ENCODE peak calls at places on chromosomes 12 and 14, in four cellular contexts. F is GM12878, Y is HepG2, C is K562. V is an unnamed sample.

GRCh38 chr12:8052679-8053078 is 13.5 kb downstream of the C3AR1 start:
- DNase-seq in F (no peak), Y (no peak), C (no peak), V (no peak)

GRCh38 chr12:22543246-22544037 is 900 bp downstream of the C2CD5 start:
- DNase-seq in F (peak), Y (peak), C (peak), V (peak)

GRCh38 chr12:128853321-128854197 is at the start of gene GLT1D1:
- DNase-seq in F (no peak), Y (no peak), C (no peak), V (no peak)

GRCh38 chr12:92021665-92022033 is 124.0 kb downstream of the BTG1 start:
- DNase-seq in F (no peak), Y (no peak), C (no peak), V (peak)

GRCh38 chr12:49789992-49790391 is 38.2 kb downstream of the NCKAP5L start:
- DNase-seq in F (no peak), Y (peak), C (peak), V (no peak)

GRCh38 chr14:100622708-100623485 is 35.7 kb upstream of the BEGAIN start:
- DNase-seq in F (no peak), Y (no peak), C (no peak), V (no peak)

GRCh38 chr12:104957388-104958008 is 592 bp downstream of the SLC41A2 start:
- DNase-seq in F (no peak), Y (no peak), C (no peak), V (peak)

GRCh38 chr12:21585485-21585884 is 19.2 kb downstream of the GYS2 start:
- DNase-seq in F (no peak), Y (no peak), C (no peak), V (no peak)

GRCh38 chr12:122893208-122894151 is 2.4 kb downstream of the VPS37B start:
- DNase-seq in F (no peak), Y (no peak), C (no peak), V (no peak)

GRCh38 chr14:52279405-52279804 is 11.9 kb downstream of the PTGDR start:
- DNase-seq in F (no peak), Y (no peak), C (no peak), V (no peak)

GRCh38 chr12:79934309-79935020 is 432 bp downstream of the PPP1R12A start:
- DNase-seq in F (no peak), Y (peak), C (peak), V (peak)

GRCh38 chr12:67655829-67656614 is 7.5 kb downstream of the DYRK2 start:
- DNase-seq in F (no peak), Y (no peak), C (no peak), V (no peak)

GRCh38 chr14:76576047-76576741 is 185.1 kb upstream of the VASH1 start:
- DNase-seq in F (no peak), Y (no peak), C (no peak), V (no peak)

GRCh38 chr14:78530078-78530477 is 359.9 kb downstream of the NRXN3 start:
- DNase-seq in F (no peak), Y (no peak), C (peak), V (peak)

GRCh38 chr14:72774894-72775620 is 118.8 kb downstream of the DPF3 start:
- DNase-seq in F (no peak), Y (no peak), C (no peak), V (no peak)

GRCh38 chr14:83923836-83924235 is 1606.1 kb upstream of the FLRT2 start:
- DNase-seq in F (no peak), Y (no peak), C (no peak), V (no peak)

GRCh38 chr12:11743333-11743732 is 93.9 kb downstream of the ETV6 start:
- DNase-seq in F (no peak), Y (no peak), C (no peak), V (no peak)

GRCh38 chr14:53943751-53944083 is 12.9 kb downstream of the BMP4 start:
- DNase-seq in F (no peak), Y (no peak), C (no peak), V (no peak)

GRCh38 chr12:12999276-12999958 is 648 bp downstream of the HEBP1 start:
- DNase-seq in F (no peak), Y (peak), C (no peak), V (no peak)

GRCh38 chr12:90978117-90978770 is 23.3 kb upstream of the CCER1 start:
- DNase-seq in F (peak), Y (peak), C (peak), V (peak)

GRCh38 chr12:82842480-82842879 is 155.8 kb downstream of the TMTC2 start:
- DNase-seq in F (no peak), Y (no peak), C (no peak), V (no peak)

GRCh38 chr14:101960225-101960624 is 4.1 kb upstream of the DYNC1H1 start:
- DNase-seq in F (no peak), Y (peak), C (peak), V (peak)

GRCh38 chr14:76086636-76087035 is 65.1 kb upstream of the GPATCH2L start:
- DNase-seq in F (no peak), Y (no peak), C (no peak), V (no peak)

GRCh38 chr12:21938879-21939278 is 2.3 kb downstream of the ABCC9 start:
- DNase-seq in F (no peak), Y (no peak), C (no peak), V (no peak)

GRCh38 chr14:66046035-66046434 is 440.1 kb upstream of the CCDC196 start:
- DNase-seq in F (no peak), Y (no peak), C (no peak), V (no peak)

GRCh38 chr12:47773062-47773857 is at the start of gene SLC48A1:
- DNase-seq in F (no peak), Y (peak), C (peak), V (peak)

GRCh38 chr14:66501592-66501991 is 6.4 kb upstream of the GPHN start:
- DNase-seq in F (no peak), Y (no peak), C (no peak), V (no peak)

GRCh38 chr12:18576104-18576622 is 161.6 kb downstream of the PLCZ1 start:
- DNase-seq in F (no peak), Y (no peak), C (no peak), V (no peak)

GRCh38 chr12:13173012-13173441 is 23.5 kb upstream of the EMP1 start:
- DNase-seq in F (no peak), Y (no peak), C (no peak), V (no peak)

GRCh38 chr12:110896559-110896958 is 23.8 kb downstream of the MYL2 start:
- DNase-seq in F (no peak), Y (no peak), C (no peak), V (no peak)

GRCh38 chr12:122421263-122421814 is 1.1 kb downstream of the CLIP1 start:
- DNase-seq in F (no peak), Y (peak), C (peak), V (peak)

GRCh38 chr14:65972891-65973290 is 513.3 kb upstream of the CCDC196 start:
- DNase-seq in F (no peak), Y (no peak), C (no peak), V (no peak)

GRCh38 chr14:78324353-78324752 is 154.2 kb downstream of the NRXN3 start:
- DNase-seq in F (no peak), Y (no peak), C (no peak), V (no peak)

GRCh38 chr14:69664190-69664742 is 52.9 kb downstream of the SUSD6 start:
- DNase-seq in F (no peak), Y (no peak), C (no peak), V (no peak)

DNA sequence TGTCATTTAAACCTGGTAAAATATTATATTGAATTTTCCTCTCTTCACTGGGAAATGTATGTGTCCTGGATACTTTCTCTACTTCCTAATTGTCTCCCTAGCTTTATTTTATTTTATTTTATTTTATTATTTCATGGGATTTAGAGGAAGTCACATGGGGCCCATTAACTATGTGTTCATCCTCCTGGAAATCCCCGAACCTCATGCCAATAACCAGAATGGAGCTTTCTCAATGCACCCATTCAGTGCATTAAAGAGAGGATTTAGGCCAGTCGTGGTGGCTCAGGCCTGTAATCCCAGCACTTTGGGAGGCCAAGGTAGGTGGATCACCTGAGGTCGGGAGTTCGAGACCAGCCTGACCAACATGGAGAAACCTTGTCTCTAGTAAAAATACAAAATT is 1.3 kb upstream of the RPGRIP1 start:
- DNase-seq in F (no peak), Y (no peak), C (no peak), V (no peak)
- TF ChIP-seq BHLHE40 in F (no peak), Y (no peak), C (no peak), V (no peak)

DNA sequence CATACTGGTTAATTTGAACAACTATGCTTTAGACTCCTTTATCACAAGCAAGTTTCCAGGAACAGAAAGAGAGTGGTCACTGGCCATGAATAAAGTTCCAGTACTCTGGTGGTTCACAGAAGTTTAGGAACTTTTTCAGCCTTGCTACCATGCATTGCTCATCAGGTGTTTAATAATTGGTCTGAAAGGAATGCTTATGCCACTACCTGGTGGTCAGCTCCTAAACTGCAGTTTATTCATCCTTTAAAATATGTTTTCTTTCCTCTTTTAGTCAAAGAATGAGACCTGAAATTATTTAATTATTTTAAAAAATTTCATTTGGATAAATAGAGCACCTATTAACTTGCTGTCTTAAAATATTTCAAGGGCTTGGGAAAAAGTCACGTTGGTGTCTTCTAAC is 260.1 kb upstream of the OR4E1 start:
- DNase-seq in F (no peak), Y (no peak), C (no peak), V (no peak)
- TF ChIP-seq FOXM1 in F (no peak), Y (no peak), C (no peak), V (no peak)

GRCh38 chr14:50432131-50432530 is 35.5 kb upstream of the CDKL1 start:
- DNase-seq in F (no peak), Y (no peak), C (no peak), V (no peak)

DNA sequence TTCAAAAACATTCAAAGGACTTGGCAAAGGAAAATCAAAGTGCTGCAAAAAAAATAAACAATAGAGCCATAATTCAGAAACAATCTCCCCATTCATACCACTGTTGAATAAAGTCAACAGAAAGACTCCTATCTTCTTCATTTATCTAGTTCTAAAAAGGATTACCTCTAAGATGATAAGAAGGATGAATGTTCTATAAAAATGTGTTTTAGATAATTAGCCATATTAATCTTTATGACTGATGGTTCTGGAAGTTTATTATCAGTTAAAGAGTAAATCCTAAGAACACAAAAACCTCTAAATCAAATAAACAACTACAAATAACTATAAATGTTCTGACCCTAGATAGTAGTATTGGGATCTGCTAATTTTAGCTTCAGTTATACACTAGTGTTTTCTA is 37.8 kb upstream of the CDKL1 start:
- DNase-seq in F (no peak), Y (peak), C (no peak), V (no peak)
- TF ChIP-seq BHLHE40 in F (no peak), Y (no peak), C (no peak), V (no peak)

DNA sequence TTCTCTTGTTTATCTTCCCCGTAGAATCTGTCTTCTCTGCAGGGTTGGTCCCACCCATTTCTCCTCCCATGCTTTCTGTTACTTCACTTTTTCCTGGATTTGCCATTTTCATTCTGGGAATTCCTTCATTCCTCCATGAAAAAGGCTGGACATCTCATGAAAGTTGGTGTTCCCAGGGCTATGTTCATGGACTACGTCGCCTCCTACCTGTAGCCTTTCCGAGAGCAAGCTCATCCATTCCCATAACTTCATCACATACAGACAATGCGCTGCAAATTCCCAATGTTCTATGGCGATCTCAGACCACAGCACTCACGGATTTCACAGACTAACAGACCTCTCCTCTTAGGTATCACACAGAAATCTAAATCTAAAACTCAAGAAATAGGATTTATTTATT is 217.1 kb downstream of the EXOC5 start:
- DNase-seq in F (no peak), Y (no peak), C (no peak), V (no peak)
- TF ChIP-seq FOXM1 in F (no peak), Y (no peak), C (no peak), V (no peak)

DNA sequence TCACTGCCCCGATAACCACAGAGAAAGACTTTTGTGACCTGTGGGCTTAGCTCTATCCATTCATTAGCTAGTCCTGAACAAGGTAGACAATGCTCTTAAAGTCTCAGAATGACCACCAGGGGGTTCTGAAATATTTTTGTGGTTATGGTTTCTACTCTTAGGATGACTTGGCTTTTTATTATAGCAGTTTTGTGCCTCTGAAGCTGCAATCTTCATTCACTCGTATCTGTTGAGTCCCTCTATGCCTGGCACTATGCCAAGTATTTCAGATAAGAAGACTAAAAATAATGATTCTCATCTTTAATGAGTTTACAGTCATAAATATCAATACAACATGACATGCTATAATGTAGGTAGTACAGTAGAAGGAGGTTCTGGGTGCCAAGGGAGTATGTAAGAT is 130.8 kb upstream of the TRHDE start:
- DNase-seq in F (peak), Y (peak), C (peak), V (peak)
- TF ChIP-seq BHLHE40 in F (peak), Y (no peak), C (no peak), V (no peak)

GRCh38 chr14:29743566-29743965 is 184.1 kb downstream of the PRKD1 start:
- DNase-seq in F (no peak), Y (no peak), C (no peak), V (no peak)

GRCh38 chr14:29754134-29754533 is 173.5 kb downstream of the PRKD1 start:
- DNase-seq in F (no peak), Y (no peak), C (no peak), V (no peak)

GRCh38 chr14:29752221-29752923 is 175.3 kb downstream of the PRKD1 start:
- DNase-seq in F (no peak), Y (no peak), C (no peak), V (peak)

GRCh38 chr14:29745863-29746262 is 181.8 kb downstream of the PRKD1 start:
- DNase-seq in F (no peak), Y (no peak), C (no peak), V (no peak)

DNA sequence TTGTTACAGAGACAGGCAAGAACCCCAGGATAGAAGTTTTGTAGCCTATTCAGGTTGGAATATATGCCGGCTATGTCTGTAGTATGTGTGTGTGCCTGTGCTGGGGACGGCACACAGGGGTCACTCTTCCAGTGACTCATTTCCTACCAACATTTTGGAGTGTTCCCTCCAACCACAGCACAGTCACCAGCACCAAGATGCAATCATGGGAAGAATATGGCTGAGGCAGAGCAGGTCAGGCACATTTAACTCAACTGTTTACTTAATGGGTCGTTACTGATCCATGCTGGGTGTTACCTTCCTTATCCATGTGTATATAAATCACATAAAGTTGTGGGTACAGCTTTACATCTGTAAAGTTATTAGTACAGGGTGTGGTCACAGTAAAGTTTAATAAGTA is 178.3 kb downstream of the PRKD1 start:
- DNase-seq in F (no peak), Y (no peak), C (no peak), V (peak)
- TF ChIP-seq FOXM1 in F (no peak), Y (no peak), C (no peak), V (no peak)

GRCh38 chr12:109462868-109463692 is 14.0 kb downstream of the KCTD10 start:
- DNase-seq in F (no peak), Y (peak), C (no peak), V (no peak)

GRCh38 chr12:109460538-109460937 is 16.6 kb downstream of the KCTD10 start:
- DNase-seq in F (no peak), Y (no peak), C (peak), V (no peak)

GRCh38 chr12:109461049-109461845 is 15.9 kb downstream of the KCTD10 start:
- DNase-seq in F (no peak), Y (peak), C (peak), V (no peak)

GRCh38 chr12:109463776-109464175 is 13.3 kb downstream of the KCTD10 start:
- DNase-seq in F (no peak), Y (no peak), C (no peak), V (no peak)

GRCh38 chr12:109461846-109462766 is 15.0 kb downstream of the KCTD10 start:
- DNase-seq in F (no peak), Y (peak), C (peak), V (no peak)
- TF ChIP-seq BHLHE40 in F (no peak), Y (no peak), C (no peak), V (no peak)

GRCh38 chr14:30332374-30332773 is 226.6 kb upstream of the G2E3 start:
- DNase-seq in F (no peak), Y (no peak), C (no peak), V (no peak)

GRCh38 chr14:30333934-30334333 is 225.0 kb upstream of the G2E3 start:
- DNase-seq in F (no peak), Y (no peak), C (no peak), V (no peak)

GRCh38 chr14:30331030-30331429 is 227.9 kb upstream of the G2E3 start:
- DNase-seq in F (no peak), Y (no peak), C (no peak), V (no peak)

DNA sequence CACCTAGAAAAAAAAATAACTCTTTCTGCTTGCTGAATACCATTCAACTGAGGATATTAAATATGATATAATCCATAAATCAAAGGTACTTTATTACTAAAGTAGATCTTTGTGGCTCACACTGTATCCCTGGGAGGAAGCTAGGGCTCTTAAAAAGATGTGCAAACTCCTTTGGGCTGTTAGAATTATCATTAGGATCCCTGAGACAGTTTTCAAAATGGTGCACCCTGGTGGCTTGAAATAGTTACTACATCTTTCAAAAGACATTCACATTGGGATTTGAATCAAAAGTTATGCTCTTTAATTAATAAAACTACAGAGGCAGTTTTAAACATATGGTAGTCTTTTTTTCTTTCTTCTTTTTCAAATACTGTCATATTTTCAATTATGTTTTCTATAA is 228.5 kb upstream of the G2E3 start:
- DNase-seq in F (no peak), Y (no peak), C (peak), V (no peak)
- TF ChIP-seq FOXM1 in F (no peak), Y (no peak), C (no peak), V (no peak)